ENCODE peak calls at places on chromosome 12, in five cellular contexts. One of them, this sample, is unnamed.

GRCh38 chr12:14960548-14961465 is 594 bp downstream of the ARHGDIB start:
- DNase-seq in H9: no peak
- DNase-seq in trophoblast cell: peak
- DNase-seq in H1: no peak
- DNase-seq in neuronal stem cell: no peak
- DNase-seq in this sample: no peak

GRCh38 chr12:94879542-94879941 is 124.0 kb downstream of the NDUFA12 start:
- DNase-seq in H1: no peak
- DNase-seq in H9: no peak
- DNase-seq in trophoblast cell: no peak
- DNase-seq in neuronal stem cell: peak
- DNase-seq in this sample: peak

GRCh38 chr12:2772370-2772769 is 22.4 kb upstream of the FKBP4 start:
- DNase-seq in H9: peak
- DNase-seq in H1: no peak
- DNase-seq in neuronal stem cell: no peak
- DNase-seq in trophoblast cell: no peak
- DNase-seq in this sample: no peak

GRCh38 chr12:2691001-2691339 is 103.8 kb upstream of the FKBP4 start:
- DNase-seq in trophoblast cell: no peak
- DNase-seq in H9: peak
- DNase-seq in H1: no peak
- DNase-seq in neuronal stem cell: peak
- DNase-seq in this sample: peak

GRCh38 chr12:81668475-81668874 is 90.7 kb downstream of the PPFIA2 start:
- DNase-seq in neuronal stem cell: no peak
- DNase-seq in H1: no peak
- DNase-seq in H9: no peak
- DNase-seq in trophoblast cell: no peak
- DNase-seq in this sample: peak

GRCh38 chr12:8612629-8613028 is at the start of gene AICDA:
- DNase-seq in neuronal stem cell: no peak
- DNase-seq in H1: no peak
- DNase-seq in H9: no peak
- DNase-seq in trophoblast cell: no peak
- DNase-seq in this sample: no peak

GRCh38 chr12:122097641-122098364 is 19.2 kb downstream of the MLXIP start:
- DNase-seq in neuronal stem cell: no peak
- DNase-seq in H9: no peak
- DNase-seq in H1: no peak
- DNase-seq in trophoblast cell: peak
- DNase-seq in this sample: peak

GRCh38 chr12:19382111-19382526 is 57.2 kb upstream of the AEBP2 start:
- DNase-seq in H1: peak
- DNase-seq in neuronal stem cell: no peak
- DNase-seq in trophoblast cell: peak
- DNase-seq in H9: peak
- DNase-seq in this sample: peak

GRCh38 chr12:89261982-89262381 is 90.3 kb downstream of the DUSP6 start:
- DNase-seq in neuronal stem cell: no peak
- DNase-seq in H9: no peak
- DNase-seq in trophoblast cell: no peak
- DNase-seq in H1: no peak
- DNase-seq in this sample: peak

GRCh38 chr12:19388131-19388549 is 51.2 kb upstream of the AEBP2 start:
- DNase-seq in H9: peak
- DNase-seq in H1: no peak
- DNase-seq in trophoblast cell: peak
- DNase-seq in neuronal stem cell: no peak
- DNase-seq in this sample: peak

GRCh38 chr12:131618303-131618658 is 92.6 kb upstream of the SFSWAP start:
- DNase-seq in H1: no peak
- DNase-seq in trophoblast cell: no peak
- DNase-seq in H9: peak
- DNase-seq in neuronal stem cell: peak
- DNase-seq in this sample: no peak

GRCh38 chr12:131617596-131618302 is 93.1 kb upstream of the SFSWAP start:
- DNase-seq in neuronal stem cell: no peak
- DNase-seq in trophoblast cell: no peak
- DNase-seq in H1: no peak
- DNase-seq in H9: no peak
- DNase-seq in this sample: no peak

GRCh38 chr12:131616316-131617098 is 94.4 kb upstream of the SFSWAP start:
- DNase-seq in neuronal stem cell: no peak
- DNase-seq in trophoblast cell: no peak
- DNase-seq in H1: no peak
- DNase-seq in H9: no peak
- DNase-seq in this sample: no peak

GRCh38 chr12:131615316-131616053 is 95.4 kb upstream of the SFSWAP start:
- DNase-seq in H1: no peak
- DNase-seq in trophoblast cell: no peak
- DNase-seq in H9: no peak
- DNase-seq in neuronal stem cell: no peak
- DNase-seq in this sample: no peak

DNA sequence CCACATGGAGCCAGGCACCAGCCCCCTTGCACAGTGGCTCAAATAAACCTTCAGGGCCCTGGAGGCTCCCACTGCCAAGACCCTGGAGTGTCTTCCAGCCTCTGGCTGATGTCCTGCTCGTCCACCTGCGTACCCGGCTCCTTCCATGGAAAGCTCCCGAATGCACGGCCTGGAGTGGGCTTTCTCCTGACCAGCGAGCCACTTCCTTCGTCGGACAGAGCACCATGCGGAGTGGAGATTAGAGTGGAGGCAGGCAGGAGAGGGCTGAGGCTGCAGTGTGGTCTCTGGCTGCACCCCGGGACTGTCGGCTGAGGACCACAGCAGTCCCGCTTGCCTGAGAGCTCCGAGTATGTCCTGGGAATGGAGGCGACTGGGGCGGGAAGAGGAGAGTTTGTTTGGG is 93.7 kb upstream of the SFSWAP start:
- DNase-seq in H1: no peak
- DNase-seq in neuronal stem cell: no peak
- DNase-seq in H9: no peak
- DNase-seq in trophoblast cell: no peak
- DNase-seq in this sample: no peak
- H2BK12ac ChIP-seq in H1: no peak
- H2BK12ac ChIP-seq in neuronal stem cell: no peak
- H2BK12ac ChIP-seq in H9: no peak
- H2BK12ac ChIP-seq in trophoblast cell: no peak
- H2BK12ac ChIP-seq in this sample: no peak

DNA sequence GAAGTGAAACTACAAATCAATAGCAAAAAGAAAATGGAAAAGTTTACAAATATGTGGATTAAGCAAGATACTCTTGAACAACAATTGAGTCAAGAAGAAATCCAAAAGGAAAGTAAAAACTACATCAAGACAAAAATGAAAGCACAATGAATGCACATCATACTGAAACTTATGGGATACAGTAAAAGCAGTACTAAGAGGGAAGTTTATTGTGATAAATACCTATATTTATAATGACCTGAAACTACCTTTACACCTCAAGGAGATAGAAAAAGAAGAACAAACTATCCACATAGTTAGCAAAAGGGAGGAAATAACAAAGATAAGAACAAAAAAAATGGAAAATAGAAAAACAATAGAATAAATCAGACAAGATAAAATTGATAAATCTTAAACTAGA is 375.0 kb downstream of the TRHDE start:
- DNase-seq in H1: no peak
- DNase-seq in H9: no peak
- DNase-seq in trophoblast cell: no peak
- DNase-seq in neuronal stem cell: no peak
- DNase-seq in this sample: no peak
- H2BK12ac ChIP-seq in H1: no peak
- H2BK12ac ChIP-seq in H9: no peak
- H2BK12ac ChIP-seq in trophoblast cell: no peak
- H2BK12ac ChIP-seq in neuronal stem cell: no peak
- H2BK12ac ChIP-seq in this sample: no peak

GRCh38 chr12:34297126-34297789 is 275.0 kb downstream of the ALG10 start:
- DNase-seq in neuronal stem cell: no peak
- DNase-seq in H9: no peak
- DNase-seq in H1: no peak
- DNase-seq in trophoblast cell: no peak
- DNase-seq in this sample: no peak
- H2BK12ac ChIP-seq in neuronal stem cell: no peak
- H2BK12ac ChIP-seq in H9: no peak
- H2BK12ac ChIP-seq in H1: no peak
- H2BK12ac ChIP-seq in trophoblast cell: no peak
- H2BK12ac ChIP-seq in this sample: no peak

GRCh38 chr12:70242695-70243509 is at the start of gene CNOT2:
- DNase-seq in H9: peak
- DNase-seq in neuronal stem cell: peak
- DNase-seq in trophoblast cell: peak
- DNase-seq in H1: peak
- DNase-seq in this sample: peak
- H2BK12ac ChIP-seq in H9: peak
- H2BK12ac ChIP-seq in neuronal stem cell: peak
- H2BK12ac ChIP-seq in trophoblast cell: no peak
- H2BK12ac ChIP-seq in H1: peak
- H2BK12ac ChIP-seq in this sample: peak

GRCh38 chr12:114616081-114616480 is 67.9 kb downstream of the TBX3 start:
- DNase-seq in neuronal stem cell: no peak
- DNase-seq in H9: no peak
- DNase-seq in trophoblast cell: no peak
- DNase-seq in H1: no peak
- DNase-seq in this sample: no peak
- H2BK12ac ChIP-seq in neuronal stem cell: no peak
- H2BK12ac ChIP-seq in H9: no peak
- H2BK12ac ChIP-seq in trophoblast cell: no peak
- H2BK12ac ChIP-seq in H1: no peak
- H2BK12ac ChIP-seq in this sample: no peak

DNA sequence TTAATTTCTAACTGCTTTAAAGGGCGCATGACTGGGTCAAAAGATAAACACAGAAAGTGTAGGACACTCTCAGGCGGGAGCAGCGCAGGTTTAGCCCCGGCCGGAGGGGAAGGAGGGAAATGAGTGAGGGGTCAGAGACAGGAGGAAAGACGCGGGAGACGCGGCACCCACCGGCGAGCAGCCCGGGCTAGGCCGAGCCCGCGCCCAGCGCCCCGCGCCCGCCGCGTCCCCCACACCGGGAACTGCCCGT is 575 bp downstream of the GXYLT1 start:
- DNase-seq in neuronal stem cell: no peak
- DNase-seq in H9: no peak
- DNase-seq in trophoblast cell: no peak
- DNase-seq in H1: no peak
- DNase-seq in this sample: no peak
- H2BK12ac ChIP-seq in neuronal stem cell: no peak
- H2BK12ac ChIP-seq in H9: no peak
- H2BK12ac ChIP-seq in trophoblast cell: peak
- H2BK12ac ChIP-seq in H1: no peak
- H2BK12ac ChIP-seq in this sample: no peak

DNA sequence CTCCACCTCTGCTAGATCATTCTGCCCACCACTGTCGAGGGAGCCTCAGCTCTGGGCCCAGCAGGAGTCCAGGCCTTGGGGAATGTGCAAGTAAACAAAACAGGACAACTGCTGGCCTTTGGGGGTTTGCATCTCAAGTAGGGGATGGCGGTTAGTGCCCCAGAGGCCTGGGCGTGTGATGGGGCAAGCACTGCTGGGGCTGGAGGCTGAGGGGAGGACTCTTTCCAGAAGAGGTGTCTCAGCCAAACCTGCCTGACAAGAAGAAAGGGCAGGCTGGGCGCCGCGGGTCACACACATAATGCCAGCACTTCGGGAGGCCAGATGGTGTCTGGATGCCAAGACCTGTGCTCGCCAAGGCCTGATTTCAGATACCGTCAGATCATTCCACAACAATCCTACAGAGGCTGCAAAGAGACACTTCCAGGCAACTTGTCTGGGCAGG is 8.6 kb upstream of the ALDH2 start:
- DNase-seq in neuronal stem cell: no peak
- DNase-seq in trophoblast cell: no peak
- DNase-seq in H1: no peak
- DNase-seq in H9: peak
- DNase-seq in this sample: no peak
- H2BK12ac ChIP-seq in neuronal stem cell: no peak
- H2BK12ac ChIP-seq in trophoblast cell: peak
- H2BK12ac ChIP-seq in H1: peak
- H2BK12ac ChIP-seq in H9: no peak
- H2BK12ac ChIP-seq in this sample: peak